ENCODE peak calls at places on chromosomes 2 and 18, in seven cellular contexts. A is NCI-H2081 treated with DMSO at 0.1 percent for 48 hours; J is EL; Y is neural progenitor cell; K is NK-92 treated with Interleukin-12 subunit alpha and Interleukin-12 subunit beta, amount 100 ng/mL, for 24 hours; E is GM20000; F is H1. D is an unnamed sample.

GRCh38 chr2:231132126-231132525 is 7.3 kb upstream of the HTR2B start:
- DNase-seq in A (no peak), J (peak), Y (no peak), K (no peak), E (no peak), F (no peak), D (no peak)

GRCh38 chr2:65831528-65831927 is 399.1 kb upstream of the SPRED2 start:
- DNase-seq in A (no peak), J (no peak), Y (no peak), K (no peak), E (no peak), F (no peak), D (no peak)

GRCh38 chr2:140947236-140947635 is 1183.6 kb downstream of the LRP1B start:
- DNase-seq in A (no peak), J (no peak), Y (no peak), K (no peak), E (no peak), F (no peak), D (no peak)

GRCh38 chr2:73089270-73090030 is 17.9 kb upstream of the SFXN5 start:
- DNase-seq in A (no peak), J (peak), Y (no peak), K (no peak), E (no peak), F (no peak), D (peak)

GRCh38 chr2:154425999-154426398 is 272.5 kb upstream of the KCNJ3 start:
- DNase-seq in A (no peak), J (no peak), Y (no peak), K (no peak), E (no peak), F (no peak), D (no peak)

GRCh38 chr2:230525682-230526081 is 109.7 kb downstream of the SP100 start:
- DNase-seq in A (no peak), J (no peak), Y (no peak), K (no peak), E (no peak), F (no peak), D (no peak)

GRCh38 chr2:108139521-108139920 is 100.2 kb upstream of the SULT1C3 start:
- DNase-seq in A (no peak), J (peak), Y (peak), K (no peak), E (no peak), F (no peak), D (no peak)

GRCh38 chr2:10385933-10386773 is 62.0 kb downstream of the ODC1 start:
- DNase-seq in A (no peak), J (peak), Y (no peak), K (no peak), E (no peak), F (no peak), D (no peak)

GRCh38 chr2:233164117-233164516 is 87.4 kb upstream of the ATG16L1 start:
- DNase-seq in A (no peak), J (no peak), Y (no peak), K (no peak), E (no peak), F (no peak), D (no peak)

GRCh38 chr2:6692819-6693218 is 172.9 kb downstream of the CMPK2 start:
- DNase-seq in A (no peak), J (no peak), Y (no peak), K (no peak), E (no peak), F (no peak), D (no peak)

GRCh38 chr2:51624995-51625394 is 593.1 kb upstream of the NRXN1 start:
- DNase-seq in A (no peak), J (no peak), Y (no peak), K (no peak), E (no peak), F (no peak), D (no peak)

GRCh38 chr2:120398961-120399888 is 53.3 kb downstream of the INHBB start:
- DNase-seq in A (no peak), J (peak), Y (no peak), K (no peak), E (no peak), F (no peak), D (peak)

GRCh38 chr2:209383212-209383611 is 40.6 kb upstream of the MAP2 start:
- DNase-seq in A (no peak), J (peak), Y (no peak), K (no peak), E (no peak), F (no peak), D (peak)

GRCh38 chr18:39453356-39453755 is 1887.8 kb upstream of the CELF4 start:
- DNase-seq in A (no peak), J (no peak), Y (no peak), K (no peak), E (no peak), F (no peak), D (no peak)

GRCh38 chr2:111200333-111200879 is 79.7 kb downstream of the BCL2L11 start:
- DNase-seq in A (peak), J (no peak), Y (peak), K (no peak), E (no peak), F (no peak), D (no peak)

GRCh38 chr2:134919360-134920210 is 963 bp downstream of the CCNT2 start:
- DNase-seq in A (no peak), J (peak), Y (no peak), K (peak), E (peak), F (no peak), D (no peak)

GRCh38 chr2:232662486-232663260 is 29.3 kb downstream of the EFHD1 start:
- DNase-seq in A (no peak), J (no peak), Y (no peak), K (no peak), E (no peak), F (no peak), D (no peak)

GRCh38 chr2:134041877-134042276 is 212.0 kb upstream of the MGAT5 start:
- DNase-seq in A (no peak), J (no peak), Y (no peak), K (no peak), E (no peak), F (no peak), D (no peak)

GRCh38 chr2:4354678-4355077 is 651.3 kb downstream of the DCDC2C start:
- DNase-seq in A (no peak), J (no peak), Y (peak), K (no peak), E (peak), F (peak), D (no peak)

GRCh38 chr2:220837226-220837625 is 734.9 kb downstream of the EPHA4 start:
- DNase-seq in A (no peak), J (no peak), Y (peak), K (no peak), E (no peak), F (no peak), D (no peak)

GRCh38 chr2:214696681-214697080 is 112.8 kb downstream of the BARD1 start:
- DNase-seq in A (no peak), J (no peak), Y (no peak), K (no peak), E (no peak), F (no peak), D (no peak)

GRCh38 chr18:56639094-56639361 is 636 bp upstream of the TXNL1 start:
- DNase-seq in A (no peak), J (no peak), Y (peak), K (no peak), E (no peak), F (no peak), D (no peak)

GRCh38 chr18:31497711-31498449 is at the start of gene DSG2:
- DNase-seq in A (no peak), J (no peak), Y (peak), K (no peak), E (peak), F (peak), D (no peak)

GRCh38 chr2:241540766-241541561 is 17.6 kb upstream of the BOK start:
- DNase-seq in A (no peak), J (peak), Y (peak), K (no peak), E (peak), F (peak), D (no peak)

GRCh38 chr2:237731663-237732062 is 66.9 kb upstream of the RBM44 start:
- DNase-seq in A (no peak), J (peak), Y (no peak), K (no peak), E (no peak), F (no peak), D (peak)

GRCh38 chr18:3281456-3282400 is 19.8 kb downstream of the MYL12B start:
- DNase-seq in A (peak), J (peak), Y (peak), K (no peak), E (peak), F (no peak), D (no peak)

GRCh38 chr2:195646424-195646823 is 10.6 kb upstream of the SLC39A10 start:
- DNase-seq in A (no peak), J (no peak), Y (peak), K (no peak), E (no peak), F (no peak), D (no peak)

GRCh38 chr18:4068552-4069158 is 386.5 kb downstream of the DLGAP1 start:
- DNase-seq in A (no peak), J (peak), Y (peak), K (no peak), E (peak), F (no peak), D (peak)

GRCh38 chr2:187274146-187274545 is 173.9 kb downstream of the CALCRL start:
- DNase-seq in A (no peak), J (no peak), Y (no peak), K (no peak), E (no peak), F (no peak), D (no peak)

GRCh38 chr2:237723613-237724012 is 75.0 kb upstream of the RBM44 start:
- DNase-seq in A (no peak), J (peak), Y (peak), K (no peak), E (peak), F (no peak), D (no peak)

GRCh38 chr2:2573658-2574293 is 242.7 kb upstream of the MYT1L start:
- DNase-seq in A (no peak), J (peak), Y (no peak), K (no peak), E (no peak), F (no peak), D (no peak)

GRCh38 chr18:30106356-30106755 is 936.2 kb downstream of the DSC3 start:
- DNase-seq in A (no peak), J (peak), Y (no peak), K (no peak), E (no peak), F (no peak), D (no peak)

GRCh38 chr2:45177870-45178269 is 168.6 kb upstream of the SIX2 start:
- DNase-seq in A (no peak), J (peak), Y (no peak), K (no peak), E (no peak), F (no peak), D (peak)

GRCh38 chr2:22769497-22769896 is 615.5 kb upstream of the KLHL29 start:
- DNase-seq in A (no peak), J (no peak), Y (no peak), K (no peak), E (no peak), F (no peak), D (no peak)

GRCh38 chr2:15940661-15941482 is 522 bp downstream of the MYCN start:
- DNase-seq in A (no peak), J (no peak), Y (peak), K (no peak), E (peak), F (no peak), D (no peak)